ENCODE peak calls at places on chromosomes 16 and 17, in nine cellular contexts. Q is H1; Y is T-helper 1 cell; A is NCI-H345; B is stimulated activated CD8-positive, alpha-beta memory T cell treated with anti-CD3 and anti-CD28 coated beads, Interleukin-12 subunit alpha, Interleukin-12 subunit beta, amount 100 ng/mL, for 4 hours; U is WTC11; P is mucosa of descending colon; N is stimulated activated CD4-positive, alpha-beta T cell treated with anti-CD3 and anti-CD28 coated beads, Interleukin-15, amount 100 ng/mL, for 48 hours; T is activated naive CD8-positive, alpha-beta T cell treated with anti-CD3 and anti-CD28 coated beads, Interleukin-2, amount 50 U/mL, for 24 hours. J is an unnamed sample.

GRCh38 chr16:5321925-5322324 is 224.3 kb upstream of the EEF2KMT start:
- DNase-seq in Q (no peak), Y (no peak), A (no peak), B (no peak), U (no peak), P (no peak), N (no peak), T (no peak), J (no peak)

GRCh38 chr16:21300309-21301167 is 22.4 kb upstream of the CRYM start:
- DNase-seq in Q (peak; percentile 83), Y (peak; percentile 64), A (peak; percentile 98), B (no peak), U (peak; percentile 86), P (peak; percentile 89), N (peak; percentile 54), T (peak; percentile 64), J (no peak)

GRCh38 chr16:27365142-27366089 is 36.6 kb upstream of the IL21R start:
- DNase-seq in Q (no peak), Y (no peak), A (no peak), B (no peak), U (no peak), P (no peak), N (no peak), T (peak; percentile 30), J (no peak)

GRCh38 chr17:75634754-75635609 is 1.7 kb downstream of the SMIM5 start:
- DNase-seq in Q (peak; percentile 43), Y (no peak), A (no peak), B (no peak), U (no peak), P (peak; percentile 38), N (no peak), T (no peak), J (no peak)

GRCh38 chr17:17151055-17151454 is 55.1 kb downstream of the PLD6 start:
- DNase-seq in Q (no peak), Y (peak; percentile 58), A (no peak), B (no peak), U (no peak), P (no peak), N (peak; percentile 27), T (no peak), J (no peak)

GRCh38 chr17:13539421-13539820 is 62.3 kb downstream of the HS3ST3A1 start:
- DNase-seq in Q (no peak), Y (no peak), A (no peak), B (no peak), U (no peak), P (no peak), N (no peak), T (no peak), J (no peak)

GRCh38 chr17:51298508-51299371 is 38.4 kb downstream of the UTP18 start:
- DNase-seq in Q (no peak), Y (no peak), A (peak; percentile 26), B (no peak), U (no peak), P (no peak), N (no peak), T (no peak), J (no peak)

GRCh38 chr17:59803377-59803757 is 89.4 kb downstream of the TUBD1 start:
- DNase-seq in Q (no peak), Y (no peak), A (no peak), B (no peak), U (no peak), P (no peak), N (no peak), T (no peak), J (no peak)

GRCh38 chr17:74547736-74548135 is 1.8 kb upstream of the CD300C start:
- DNase-seq in Q (no peak), Y (peak; percentile 57), A (peak; percentile 45), B (no peak), U (no peak), P (no peak), N (no peak), T (peak; percentile 14), J (no peak)

GRCh38 chr17:57243171-57243622 is 13.1 kb upstream of the MSI2 start:
- DNase-seq in Q (peak; percentile 92), Y (peak; percentile 71), A (peak; percentile 37), B (peak; percentile 40), U (peak; percentile 83), P (peak; percentile 75), N (peak; percentile 72), T (peak; percentile 81), J (peak; percentile 64)

GRCh38 chr17:70329751-70330150 is 160.4 kb downstream of the KCNJ2 start:
- DNase-seq in Q (no peak), Y (no peak), A (no peak), B (no peak), U (no peak), P (no peak), N (no peak), T (no peak), J (no peak)

GRCh38 chr17:79183221-79184158 is 108.9 kb downstream of the ENGASE start:
- DNase-seq in Q (peak; percentile 82), Y (no peak), A (peak; percentile 35), B (no peak), U (peak; percentile 73), P (no peak), N (no peak), T (peak; percentile 9), J (no peak)

GRCh38 chr16:52773026-52773425 is 226.1 kb upstream of the TOX3 start:
- DNase-seq in Q (no peak), Y (no peak), A (peak; percentile 7), B (no peak), U (no peak), P (no peak), N (no peak), T (no peak), J (no peak)

GRCh38 chr17:58755577-58756245 is at the start of gene PPM1E:
- DNase-seq in Q (peak; percentile 93), Y (peak; percentile 37), A (peak; percentile 90), B (peak; percentile 17), U (peak; percentile 92), P (peak; percentile 51), N (peak; percentile 39), T (peak; percentile 59), J (no peak)

J was measured in T-helper 17 cell.